ENCODE peak calls at places on chromosomes 4 and X, in ten cellular contexts. I is colonic mucosa, T is keratinocyte, S is psoas muscle, R is fibroblast of lung, M is right atrium auricular region, B is heart right ventricle, H is hepatocyte, V is GM06990, K is BE2C. D is an unnamed sample.
A peak's percentile ranks its signal among the peaks of the same experiment; 100 is the strongest.

GRCh38 chrX:110703641-110704040 is 92.0 kb downstream of the CHRDL1 start:
- DNase-seq in I (no peak), T (no peak), S (no peak), R (no peak), M (no peak), B (no peak), H (no peak), V (no peak), K (no peak), D (no peak)

GRCh38 chrX:110847334-110847733 is 51.7 kb upstream of the CHRDL1 start:
- DNase-seq in I (peak; percentile 24), T (peak; percentile 9), S (no peak), R (peak; percentile 45), M (no peak), B (peak; percentile 12), H (peak; percentile 75), V (peak; percentile 9), K (no peak), D (no peak)

GRCh38 chr4:108849611-108850406 is 87.0 kb upstream of the ETNPPL start:
- DNase-seq in I (no peak), T (no peak), S (no peak), R (peak; percentile 89), M (no peak), B (no peak), H (peak; percentile 31), V (peak; percentile 24), K (no peak), D (peak; percentile 39)

GRCh38 chr4:109810580-109811387 is 4.8 kb upstream of the GAR1 start:
- DNase-seq in I (peak; percentile 57), T (no peak), S (no peak), R (no peak), M (no peak), B (no peak), H (no peak), V (no peak), K (no peak), D (no peak)

GRCh38 chr4:85728471-85728870 is 253.5 kb downstream of the ARHGAP24 start:
- DNase-seq in I (no peak), T (no peak), S (no peak), R (no peak), M (no peak), B (no peak), H (no peak), V (no peak), K (no peak), D (no peak)

GRCh38 chr4:154018659-154019058 is 229.8 kb upstream of the SFRP2 start:
- DNase-seq in I (no peak), T (no peak), S (no peak), R (no peak), M (no peak), B (no peak), H (no peak), V (no peak), K (no peak), D (no peak)

GRCh38 chrX:41010188-41010846 is 74.9 kb upstream of the USP9X start:
- DNase-seq in I (peak; percentile 82), T (no peak), S (peak; percentile 83), R (peak; percentile 90), M (peak; percentile 85), B (peak; percentile 90), H (peak; percentile 85), V (peak; percentile 45), K (peak; percentile 81), D (no peak)

GRCh38 chrX:53000447-53001208 is 42.3 kb upstream of the FAM156A start:
- DNase-seq in I (no peak), T (no peak), S (no peak), R (no peak), M (peak; percentile 46), B (no peak), H (no peak), V (no peak), K (no peak), D (no peak)

GRCh38 chrX:133921084-133921483 is 64.3 kb downstream of the GPC3 start:
- DNase-seq in I (no peak), T (no peak), S (no peak), R (no peak), M (no peak), B (no peak), H (no peak), V (no peak), K (no peak), D (no peak)

GRCh38 chr4:111630705-111631104 is 514.5 kb upstream of the FAM241A start:
- DNase-seq in I (no peak), T (no peak), S (no peak), R (peak; percentile 30), M (no peak), B (no peak), H (peak; percentile 48), V (no peak), K (no peak), D (no peak)

GRCh38 chr4:168736831-168737230 is 240.0 kb downstream of the PALLD start:
- DNase-seq in I (no peak), T (no peak), S (no peak), R (no peak), M (no peak), B (no peak), H (no peak), V (no peak), K (no peak), D (no peak)

GRCh38 chr4:121697626-121698025 is 846 bp upstream of the ANXA5 start:
- DNase-seq in I (no peak), T (no peak), S (no peak), R (no peak), M (no peak), B (no peak), H (no peak), V (peak; percentile 14), K (no peak), D (no peak)

GRCh38 chr4:109979932-109980717 is 67.4 kb downstream of the EGF start:
- DNase-seq in I (no peak), T (no peak), S (no peak), R (peak; percentile 89), M (no peak), B (no peak), H (peak; percentile 33), V (no peak), K (no peak), D (peak; percentile 69)

GRCh38 chrX:19121898-19122640 is at the start of gene ADGRG2:
- DNase-seq in I (peak; percentile 33), T (no peak), S (no peak), R (peak; percentile 21), M (no peak), B (peak; percentile 6), H (peak; percentile 49), V (no peak), K (peak; percentile 42), D (no peak)
- H3K4me3 ChIP-seq in I (peak within 1 kb of the TSS; percentile 30), T (peak within 1 kb of the TSS; percentile 11), S (peak within 1 kb of the TSS; percentile 59), R (no peak within 1 kb of the TSS), M (peak within 1 kb of the TSS; percentile 51), B (peak within 1 kb of the TSS; percentile 25), H (peak within 1 kb of the TSS; percentile 26), V (no peak within 1 kb of the TSS), K (peak within 1 kb of the TSS; percentile 58), D (peak within 1 kb of the TSS; percentile 40)

DNA sequence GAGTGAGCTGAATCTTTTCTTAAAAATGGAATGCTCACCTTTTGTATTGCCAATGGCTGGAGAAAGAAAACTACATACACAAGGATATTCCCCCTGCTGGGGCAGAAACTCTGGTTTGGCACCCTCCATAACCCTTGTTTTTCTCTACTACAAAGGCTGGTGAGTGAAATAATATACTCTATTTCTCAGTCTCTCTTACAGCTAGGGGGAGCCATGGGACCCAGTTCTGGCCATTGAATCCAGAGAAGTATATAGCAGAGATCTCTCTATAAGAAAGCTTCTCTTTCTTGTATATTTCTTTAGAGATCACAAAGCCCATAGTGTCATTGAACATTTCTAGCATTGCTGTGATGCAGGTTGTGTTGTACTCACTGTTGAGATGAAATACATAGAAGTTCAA is 49.8 kb downstream of the SMPX start:
- DNase-seq in I (no peak), T (no peak), S (no peak), R (no peak), M (no peak), B (no peak), H (no peak), V (no peak), K (no peak), D (no peak)
- TF ChIP-seq CTCF in I (no peak), T (no peak), S (no peak), R (no peak), M (no peak), B (no peak), H (no peak), V (peak; percentile 49), K (peak; percentile 46), D (peak; percentile 14)

GRCh38 chrX:109389917-109390316 is 92.0 kb downstream of the GUCY2F start:
- DNase-seq in I (no peak), T (no peak), S (no peak), R (no peak), M (no peak), B (no peak), H (no peak), V (no peak), K (no peak), D (no peak)
- H3K27me3 ChIP-seq in I (no peaks in the 10 kb centered on the region), T (peaks cover 10% of the 10 kb centered on the region), S (no peaks in the 10 kb centered on the region), R (no peaks in the 10 kb centered on the region), M (no peaks in the 10 kb centered on the region), B (no peaks in the 10 kb centered on the region), H (no peaks in the 10 kb centered on the region), V (no peaks in the 10 kb centered on the region), K (no peaks in the 10 kb centered on the region), D (no peaks in the 10 kb centered on the region)

GRCh38 chrX:46447384-46447783 is 97.8 kb downstream of the ZNF674 start:
- DNase-seq in I (no peak), T (no peak), S (no peak), R (peak; percentile 11), M (no peak), B (no peak), H (no peak), V (no peak), K (no peak), D (no peak)

GRCh38 chrX:46444011-46444410 is 101.2 kb downstream of the ZNF674 start:
- DNase-seq in I (no peak), T (peak; percentile 7), S (no peak), R (peak; percentile 92), M (no peak), B (no peak), H (peak; percentile 46), V (no peak), K (no peak), D (peak; percentile 87)

GRCh38 chrX:46446727-46447378 is 98.4 kb downstream of the ZNF674 start:
- DNase-seq in I (peak; percentile 83), T (peak; percentile 1), S (peak; percentile 94), R (peak; percentile 62), M (peak; percentile 81), B (peak; percentile 87), H (peak; percentile 90), V (peak; percentile 87), K (peak; percentile 91), D (peak; percentile 14)
- H3K4me3 ChIP-seq in I (peak overlapping the region; percentile 50), T (peak overlapping the region; percentile 68), S (peak overlapping the region; percentile 76), R (peak overlapping the region; percentile 63), M (peak overlapping the region; percentile 65), B (peak overlapping the region; percentile 41), H (peak overlapping the region; percentile 18), V (peak overlapping the region; percentile 84), K (peak overlapping the region; percentile 73), D (peak overlapping the region; percentile 49)

GRCh38 chr4:105708376-105709080 is at the start of the genes GSTCD and INTS12:
- DNase-seq in I (peak; percentile 96), T (no peak), S (peak; percentile 95), R (peak; percentile 92), M (peak; percentile 94), B (peak; percentile 93), H (peak; percentile 96), V (peak; percentile 90), K (peak; percentile 92), D (peak; percentile 42)
- TF ChIP-seq CTCF in I (no peak), T (no peak), S (no peak), R (no peak), M (no peak), B (no peak), H (no peak), V (no peak), K (no peak), D (no peak)